ENCODE peak calls at places on chromosomes 12 and 14, in four cellular contexts. G is GM12878, Z is HepG2, L is K562. Q is an unnamed sample.

GRCh38 chr12:120429368-120429767 is 8.5 kb upstream of the COX6A1 start:
- DNase-seq in L (no peak), Z (no peak), G (no peak), Q (no peak)

GRCh38 chr12:32918890-32919791 is 22.6 kb upstream of the PKP2 start:
- DNase-seq in G (no peak), Z (peak), L (peak), Q (peak)

GRCh38 chr12:59453461-59453860 is 142.4 kb upstream of the SLC16A7 start:
- DNase-seq in G (no peak), L (no peak), Z (no peak), Q (no peak)

GRCh38 chr12:72547593-72547992 is 275.4 kb downstream of the TRHDE start:
- DNase-seq in G (no peak), Z (no peak), L (no peak), Q (peak)

GRCh38 chr14:103367995-103368394 is 17.2 kb upstream of the MARK3 start:
- DNase-seq in Z (no peak), G (no peak), L (no peak), Q (peak)

GRCh38 chr12:10363665-10363921 is 26.2 kb downstream of the KLRK1 start:
- DNase-seq in L (no peak), Z (no peak), G (no peak), Q (no peak)

GRCh38 chr12:109020750-109021380 is at the start of gene SVOP:
- DNase-seq in G (no peak), L (peak), Z (peak), Q (peak)

GRCh38 chr12:6849427-6849826 is 1.7 kb downstream of the CDCA3 start:
- DNase-seq in G (no peak), L (no peak), Z (no peak), Q (no peak)

GRCh38 chr14:102988054-102988453 is 65.6 kb downstream of the AMN start:
- DNase-seq in Z (no peak), G (no peak), L (no peak), Q (no peak)

GRCh38 chr12:123450636-123451035 is 7.3 kb upstream of the SNRNP35 start:
- DNase-seq in G (no peak), L (no peak), Z (no peak), Q (no peak)

GRCh38 chr14:54524410-54524809 is 14.7 kb downstream of the CGRRF1 start:
- DNase-seq in Z (no peak), G (no peak), L (no peak), Q (no peak)

GRCh38 chr14:66070542-66071319 is 415.4 kb upstream of the CCDC196 start:
- DNase-seq in L (peak), Z (peak), G (no peak), Q (no peak)

GRCh38 chr12:131608740-131609665 is 101.9 kb upstream of the SFSWAP start:
- DNase-seq in G (no peak), Z (peak), L (peak), Q (peak)

GRCh38 chr14:74019743-74020142 is 594 bp downstream of the BBOF1 start:
- DNase-seq in Z (peak), L (no peak), G (no peak), Q (peak)

GRCh38 chr12:7206691-7207090 is 17.2 kb downstream of the PEX5 start:
- DNase-seq in L (no peak), G (no peak), Z (no peak), Q (no peak)

GRCh38 chr14:92792885-92793284 is 1.2 kb upstream of the GOLGA5 start:
- DNase-seq in Z (no peak), L (no peak), G (no peak), Q (no peak)

GRCh38 chr12:82964446-82964845 is 277.7 kb downstream of the TMTC2 start:
- DNase-seq in Z (no peak), L (no peak), G (no peak), Q (no peak)

GRCh38 chr12:15629108-15629507 is 160.1 kb downstream of the EPS8 start:
- DNase-seq in L (no peak), Z (peak), G (peak), Q (peak)

GRCh38 chr14:95327558-95328374 is 8.1 kb upstream of the CLMN start:
- DNase-seq in Z (no peak), G (peak), L (no peak), Q (no peak)

GRCh38 chr14:54547583-54547982 is 19.3 kb upstream of the SAMD4A start:
- DNase-seq in L (no peak), G (no peak), Z (no peak), Q (no peak)

GRCh38 chr14:24944800-24945199 is 105.1 kb downstream of the STXBP6 start:
- DNase-seq in G (no peak), Z (no peak), L (no peak), Q (no peak)

GRCh38 chr12:31702047-31702446 is 26.8 kb downstream of the AMN1 start:
- DNase-seq in L (no peak), G (no peak), Z (no peak), Q (peak)

GRCh38 chr12:2429032-2429431 is 365.7 kb upstream of the FKBP4 start:
- DNase-seq in G (no peak), Z (no peak), L (no peak), Q (no peak)

GRCh38 chr14:53004976-53005375 is 54.1 kb upstream of the FERMT2 start:
- DNase-seq in L (no peak), G (no peak), Z (no peak), Q (peak)

GRCh38 chr12:104667139-104667538 is 210.4 kb downstream of the CHST11 start:
- DNase-seq in L (no peak), Z (no peak), G (no peak), Q (peak)

GRCh38 chr12:104664368-104664767 is 207.6 kb downstream of the CHST11 start:
- DNase-seq in L (no peak), Z (no peak), G (no peak), Q (no peak)

GRCh38 chr12:104668274-104668718 is 211.5 kb downstream of the CHST11 start:
- DNase-seq in L (no peak), Z (no peak), G (no peak), Q (peak)

GRCh38 chr12:104662908-104663307 is 206.2 kb downstream of the CHST11 start:
- DNase-seq in L (no peak), Z (no peak), G (no peak), Q (no peak)

GRCh38 chr12:104665296-104665695 is 208.5 kb downstream of the CHST11 start:
- DNase-seq in G (no peak), Z (no peak), L (no peak), Q (no peak)
- TF ChIP-seq MXI1 in G (no peak), Z (no peak), L (no peak), Q (no peak)

GRCh38 chr12:93443576-93443975 is 1.8 kb upstream of the UBE2N start:
- DNase-seq in G (no peak), Z (no peak), L (no peak), Q (no peak)

GRCh38 chr12:93441617-93442410 is at the start of gene UBE2N:
- DNase-seq in G (peak), Z (peak), L (peak), Q (peak)

GRCh38 chr12:93442411-93443340 is 929 bp upstream of the UBE2N start:
- DNase-seq in L (no peak), G (no peak), Z (no peak), Q (peak)

GRCh38 chr12:93440043-93440835 is 1.5 kb downstream of the UBE2N start:
- DNase-seq in Z (no peak), G (no peak), L (no peak), Q (peak)

DNA sequence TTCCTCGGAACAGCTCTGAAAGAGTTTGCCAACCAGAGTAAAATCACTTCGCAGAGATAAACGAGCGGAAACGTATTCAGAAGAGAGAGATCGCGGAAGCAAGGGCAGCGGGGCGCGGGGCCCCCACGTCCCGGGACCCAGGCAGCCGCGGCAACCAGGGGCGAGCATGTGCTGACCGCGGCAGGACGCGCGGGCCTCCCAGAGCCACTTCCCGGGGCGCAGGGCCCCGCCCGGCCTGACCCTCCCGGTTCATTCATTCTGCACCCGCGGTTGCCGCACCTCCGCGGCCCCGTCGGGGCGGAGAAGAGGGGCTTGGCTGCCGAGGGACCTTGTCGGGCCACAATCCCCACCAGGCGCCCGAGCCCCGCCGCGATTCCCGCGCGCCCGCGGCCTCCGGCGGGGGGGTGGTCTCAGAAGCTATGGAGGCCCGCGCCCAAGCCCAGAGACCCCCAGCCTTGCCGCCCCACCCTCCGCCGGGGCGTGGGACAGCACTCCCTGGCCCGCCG is 583 bp downstream of the UBE2N start:
- DNase-seq in Z (no peak), G (no peak), L (no peak), Q (peak)
- TF ChIP-seq BHLHE40 in Z (no peak), G (peak), L (no peak), Q (no peak)

GRCh38 chr12:71164166-71164876 is 6.5 kb upstream of the TSPAN8 start:
- DNase-seq in L (no peak), G (no peak), Z (no peak), Q (no peak)

GRCh38 chr12:71161575-71161974 is 3.8 kb upstream of the TSPAN8 start:
- DNase-seq in L (no peak), Z (no peak), G (no peak), Q (no peak)

GRCh38 chr12:71164877-71165197 is 7.0 kb upstream of the TSPAN8 start:
- DNase-seq in Z (peak), G (no peak), L (no peak), Q (no peak)

GRCh38 chr12:71160585-71160984 is 2.8 kb upstream of the TSPAN8 start:
- DNase-seq in L (no peak), Z (no peak), G (no peak), Q (no peak)

DNA sequence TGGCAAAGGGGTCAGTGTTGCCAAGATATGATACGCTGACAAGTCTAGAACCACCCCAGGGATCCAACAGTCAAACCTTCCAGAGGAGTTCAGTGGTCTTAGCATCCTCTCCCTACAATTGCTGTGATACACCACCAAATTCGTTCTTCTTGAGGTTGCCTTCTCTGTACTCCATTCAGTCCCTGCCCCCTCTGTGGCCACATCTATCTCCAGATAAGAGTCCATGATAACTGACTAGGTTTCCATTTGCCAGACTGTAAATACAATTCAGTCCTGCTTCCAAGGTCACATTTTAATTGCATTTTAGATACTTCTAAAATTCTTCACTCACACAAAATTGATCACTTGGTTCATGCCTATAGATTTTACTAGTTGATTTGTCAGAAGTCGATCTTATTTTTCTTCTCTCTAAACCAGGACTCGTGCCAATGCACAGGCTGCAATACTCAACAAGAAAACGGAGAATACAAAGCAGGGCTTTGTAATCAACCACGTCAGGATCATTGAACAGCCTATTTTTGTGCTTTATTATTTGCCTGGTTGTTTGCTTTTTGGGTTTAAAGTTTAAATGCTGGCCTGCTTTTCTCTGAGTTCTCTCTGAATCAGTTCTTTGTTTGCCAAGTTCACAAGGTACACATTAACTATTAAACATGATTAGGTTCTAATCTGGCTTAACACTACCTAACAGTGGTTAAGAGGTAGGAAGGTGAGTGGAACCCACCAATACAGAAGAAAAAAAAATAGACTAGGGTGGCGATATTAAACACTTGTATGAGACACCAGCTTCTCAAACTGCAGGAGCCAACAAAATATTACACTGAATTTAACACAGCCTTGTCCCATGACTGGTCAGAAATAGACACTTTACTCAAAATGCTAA is 5.3 kb upstream of the TSPAN8 start:
- DNase-seq in G (no peak), Z (peak), L (no peak), Q (no peak)
- TF ChIP-seq RAD21 in G (no peak), Z (no peak), L (no peak), Q (no peak)

GRCh38 chr14:81132492-81132891 is 88.3 kb downstream of the GTF2A1 start:
- DNase-seq in Z (no peak), L (no peak), G (no peak), Q (no peak)

GRCh38 chr14:81125536-81125935 is 95.2 kb downstream of the GTF2A1 start:
- DNase-seq in L (no peak), G (no peak), Z (no peak), Q (no peak)

GRCh38 chr14:81122326-81122725 is 98.4 kb downstream of the GTF2A1 start:
- DNase-seq in G (peak), Z (no peak), L (no peak), Q (no peak)

GRCh38 chr14:81129242-81129641 is 91.5 kb downstream of the GTF2A1 start:
- DNase-seq in G (no peak), Z (no peak), L (no peak), Q (no peak)

GRCh38 chr14:81127785-81128184 is 93.0 kb downstream of the GTF2A1 start:
- DNase-seq in G (no peak), Z (no peak), L (no peak), Q (peak)
- TF ChIP-seq MXI1 in G (no peak), Z (no peak), L (no peak), Q (no peak)